ENCODE peak calls at places on chromosome 13, in nine cellular contexts. One of them, this sample, is unnamed.

GRCh38 chr13:68304287-68304893 is 1074.3 kb upstream of the PCDH9 start:
- DNase-seq in HFF-Myc: no peak
- DNase-seq in astrocyte of the cerebellum: peak
- DNase-seq in pancreas: no peak
- DNase-seq in progenitor cell of endocrine pancreas: no peak
- DNase-seq in adrenal gland: no peak
- DNase-seq in HFFc6: no peak
- DNase-seq in osteoblast: no peak
- DNase-seq in CD8-positive, alpha-beta T cell: no peak
- DNase-seq in this sample: peak

GRCh38 chr13:109175666-109176065 is 546.3 kb downstream of the MYO16 start:
- DNase-seq in HFF-Myc: no peak
- DNase-seq in astrocyte of the cerebellum: no peak
- DNase-seq in pancreas: no peak
- DNase-seq in progenitor cell of endocrine pancreas: no peak
- DNase-seq in adrenal gland: no peak
- DNase-seq in HFFc6: no peak
- DNase-seq in osteoblast: no peak
- DNase-seq in CD8-positive, alpha-beta T cell: no peak
- DNase-seq in this sample: no peak

GRCh38 chr13:99361197-99361596 is 54.0 kb upstream of the GPR183 start:
- DNase-seq in HFF-Myc: no peak
- DNase-seq in astrocyte of the cerebellum: no peak
- DNase-seq in pancreas: no peak
- DNase-seq in progenitor cell of endocrine pancreas: no peak
- DNase-seq in adrenal gland: no peak
- DNase-seq in HFFc6: no peak
- DNase-seq in osteoblast: no peak
- DNase-seq in CD8-positive, alpha-beta T cell: no peak
- DNase-seq in this sample: no peak

GRCh38 chr13:93847162-93847561 is 620.6 kb downstream of the GPC6 start:
- DNase-seq in HFF-Myc: peak
- DNase-seq in astrocyte of the cerebellum: peak
- DNase-seq in pancreas: no peak
- DNase-seq in progenitor cell of endocrine pancreas: no peak
- DNase-seq in adrenal gland: no peak
- DNase-seq in HFFc6: peak
- DNase-seq in osteoblast: peak
- DNase-seq in CD8-positive, alpha-beta T cell: no peak
- DNase-seq in this sample: no peak

GRCh38 chr13:39407138-39407537 is 195.9 kb downstream of the LHFPL6 start:
- DNase-seq in HFF-Myc: no peak
- DNase-seq in astrocyte of the cerebellum: no peak
- DNase-seq in pancreas: no peak
- DNase-seq in progenitor cell of endocrine pancreas: no peak
- DNase-seq in adrenal gland: no peak
- DNase-seq in HFFc6: no peak
- DNase-seq in osteoblast: no peak
- DNase-seq in CD8-positive, alpha-beta T cell: no peak
- DNase-seq in this sample: no peak

GRCh38 chr13:30895773-30896172 is 10.3 kb upstream of the MEDAG start:
- DNase-seq in HFF-Myc: no peak
- DNase-seq in astrocyte of the cerebellum: no peak
- DNase-seq in pancreas: no peak
- DNase-seq in progenitor cell of endocrine pancreas: no peak
- DNase-seq in adrenal gland: no peak
- DNase-seq in HFFc6: peak
- DNase-seq in osteoblast: no peak
- DNase-seq in CD8-positive, alpha-beta T cell: no peak
- DNase-seq in this sample: no peak

GRCh38 chr13:89574077-89574476 is 1773.4 kb upstream of the MIR17HG start:
- DNase-seq in HFF-Myc: no peak
- DNase-seq in astrocyte of the cerebellum: no peak
- DNase-seq in pancreas: no peak
- DNase-seq in progenitor cell of endocrine pancreas: no peak
- DNase-seq in adrenal gland: no peak
- DNase-seq in HFFc6: no peak
- DNase-seq in osteoblast: no peak
- DNase-seq in CD8-positive, alpha-beta T cell: no peak
- DNase-seq in this sample: no peak

GRCh38 chr13:62483774-62484173 is 1068.1 kb upstream of the PCDH20 start:
- DNase-seq in HFF-Myc: no peak
- DNase-seq in astrocyte of the cerebellum: no peak
- DNase-seq in pancreas: no peak
- DNase-seq in progenitor cell of endocrine pancreas: no peak
- DNase-seq in adrenal gland: no peak
- DNase-seq in HFFc6: no peak
- DNase-seq in osteoblast: no peak
- DNase-seq in CD8-positive, alpha-beta T cell: no peak
- DNase-seq in this sample: no peak

GRCh38 chr13:48161530-48162179 is 66.8 kb upstream of the MED4 start:
- DNase-seq in HFF-Myc: no peak
- DNase-seq in astrocyte of the cerebellum: no peak
- DNase-seq in pancreas: peak
- DNase-seq in progenitor cell of endocrine pancreas: no peak
- DNase-seq in adrenal gland: peak
- DNase-seq in HFFc6: no peak
- DNase-seq in osteoblast: no peak
- DNase-seq in CD8-positive, alpha-beta T cell: no peak
- DNase-seq in this sample: no peak

GRCh38 chr13:50334944-50335343 is 319.7 kb downstream of the KCNRG start:
- DNase-seq in HFF-Myc: no peak
- DNase-seq in astrocyte of the cerebellum: no peak
- DNase-seq in pancreas: no peak
- DNase-seq in progenitor cell of endocrine pancreas: no peak
- DNase-seq in adrenal gland: no peak
- DNase-seq in HFFc6: no peak
- DNase-seq in osteoblast: peak
- DNase-seq in CD8-positive, alpha-beta T cell: no peak
- DNase-seq in this sample: no peak

GRCh38 chr13:94550030-94550738 is 45.8 kb downstream of the TGDS start:
- DNase-seq in HFF-Myc: peak
- DNase-seq in astrocyte of the cerebellum: peak
- DNase-seq in pancreas: no peak
- DNase-seq in progenitor cell of endocrine pancreas: no peak
- DNase-seq in adrenal gland: peak
- DNase-seq in HFFc6: peak
- DNase-seq in osteoblast: no peak
- DNase-seq in CD8-positive, alpha-beta T cell: no peak
- DNase-seq in this sample: no peak

GRCh38 chr13:108919036-108919907 is 289.9 kb downstream of the MYO16 start:
- DNase-seq in HFF-Myc: no peak
- DNase-seq in astrocyte of the cerebellum: no peak
- DNase-seq in pancreas: no peak
- DNase-seq in progenitor cell of endocrine pancreas: no peak
- DNase-seq in adrenal gland: peak
- DNase-seq in HFFc6: no peak
- DNase-seq in osteoblast: peak
- DNase-seq in CD8-positive, alpha-beta T cell: no peak
- DNase-seq in this sample: no peak

GRCh38 chr13:87302034-87302433 is 369.1 kb upstream of the SLITRK5 start:
- DNase-seq in HFF-Myc: no peak
- DNase-seq in astrocyte of the cerebellum: no peak
- DNase-seq in pancreas: no peak
- DNase-seq in progenitor cell of endocrine pancreas: no peak
- DNase-seq in adrenal gland: no peak
- DNase-seq in HFFc6: no peak
- DNase-seq in osteoblast: no peak
- DNase-seq in CD8-positive, alpha-beta T cell: no peak
- DNase-seq in this sample: no peak

GRCh38 chr13:20609145-20609544 is 42.2 kb downstream of the IFT88 start:
- DNase-seq in HFF-Myc: no peak
- DNase-seq in astrocyte of the cerebellum: peak
- DNase-seq in pancreas: no peak
- DNase-seq in progenitor cell of endocrine pancreas: no peak
- DNase-seq in adrenal gland: no peak
- DNase-seq in HFFc6: peak
- DNase-seq in osteoblast: peak
- DNase-seq in CD8-positive, alpha-beta T cell: no peak
- DNase-seq in this sample: no peak

GRCh38 chr13:33194820-33195692 is 90.5 kb downstream of the STARD13 start:
- DNase-seq in HFF-Myc: peak
- DNase-seq in astrocyte of the cerebellum: peak
- DNase-seq in pancreas: peak
- DNase-seq in progenitor cell of endocrine pancreas: no peak
- DNase-seq in adrenal gland: peak
- DNase-seq in HFFc6: peak
- DNase-seq in osteoblast: no peak
- DNase-seq in CD8-positive, alpha-beta T cell: no peak
- DNase-seq in this sample: no peak

GRCh38 chr13:75416327-75417005 is 65.5 kb downstream of the TBC1D4 start:
- DNase-seq in HFF-Myc: no peak
- DNase-seq in astrocyte of the cerebellum: no peak
- DNase-seq in pancreas: no peak
- DNase-seq in progenitor cell of endocrine pancreas: no peak
- DNase-seq in adrenal gland: no peak
- DNase-seq in HFFc6: no peak
- DNase-seq in osteoblast: no peak
- DNase-seq in CD8-positive, alpha-beta T cell: no peak
- DNase-seq in this sample: no peak

GRCh38 chr13:33015791-33016323 is 366 bp upstream of the KL start:
- DNase-seq in HFF-Myc: no peak
- DNase-seq in astrocyte of the cerebellum: no peak
- DNase-seq in pancreas: no peak
- DNase-seq in progenitor cell of endocrine pancreas: no peak
- DNase-seq in adrenal gland: no peak
- DNase-seq in HFFc6: no peak
- DNase-seq in osteoblast: no peak
- DNase-seq in CD8-positive, alpha-beta T cell: no peak
- DNase-seq in this sample: peak

GRCh38 chr13:66574606-66575005 is 655.5 kb downstream of the PCDH9 start:
- DNase-seq in HFF-Myc: no peak
- DNase-seq in astrocyte of the cerebellum: no peak
- DNase-seq in pancreas: no peak
- DNase-seq in progenitor cell of endocrine pancreas: no peak
- DNase-seq in adrenal gland: peak
- DNase-seq in HFFc6: peak
- DNase-seq in osteoblast: no peak
- DNase-seq in CD8-positive, alpha-beta T cell: no peak
- DNase-seq in this sample: no peak

GRCh38 chr13:37627428-37627827 is 28.9 kb upstream of the POSTN start:
- DNase-seq in HFF-Myc: no peak
- DNase-seq in astrocyte of the cerebellum: no peak
- DNase-seq in pancreas: no peak
- DNase-seq in progenitor cell of endocrine pancreas: no peak
- DNase-seq in adrenal gland: no peak
- DNase-seq in HFFc6: no peak
- DNase-seq in osteoblast: no peak
- DNase-seq in CD8-positive, alpha-beta T cell: no peak
- DNase-seq in this sample: no peak

GRCh38 chr13:80040977-80041310 is 300.0 kb downstream of the SPRY2 start:
- DNase-seq in HFF-Myc: no peak
- DNase-seq in astrocyte of the cerebellum: no peak
- DNase-seq in pancreas: no peak
- DNase-seq in progenitor cell of endocrine pancreas: no peak
- DNase-seq in adrenal gland: no peak
- DNase-seq in HFFc6: no peak
- DNase-seq in osteoblast: no peak
- DNase-seq in CD8-positive, alpha-beta T cell: no peak
- DNase-seq in this sample: no peak

GRCh38 chr13:50889317-50889716 is 20.3 kb upstream of the RNASEH2B start:
- DNase-seq in HFF-Myc: no peak
- DNase-seq in astrocyte of the cerebellum: no peak
- DNase-seq in pancreas: no peak
- DNase-seq in progenitor cell of endocrine pancreas: no peak
- DNase-seq in adrenal gland: no peak
- DNase-seq in HFFc6: no peak
- DNase-seq in osteoblast: no peak
- DNase-seq in CD8-positive, alpha-beta T cell: no peak
- DNase-seq in this sample: no peak

GRCh38 chr13:33281951-33282595 is 3.5 kb downstream of the STARD13 start:
- DNase-seq in HFF-Myc: no peak
- DNase-seq in astrocyte of the cerebellum: no peak
- DNase-seq in pancreas: no peak
- DNase-seq in progenitor cell of endocrine pancreas: no peak
- DNase-seq in adrenal gland: no peak
- DNase-seq in HFFc6: peak
- DNase-seq in osteoblast: no peak
- DNase-seq in CD8-positive, alpha-beta T cell: no peak
- DNase-seq in this sample: no peak

GRCh38 chr13:84894749-84895148 is 904.5 kb downstream of the SLITRK6 start:
- DNase-seq in HFF-Myc: no peak
- DNase-seq in astrocyte of the cerebellum: no peak
- DNase-seq in pancreas: no peak
- DNase-seq in progenitor cell of endocrine pancreas: no peak
- DNase-seq in adrenal gland: no peak
- DNase-seq in HFFc6: no peak
- DNase-seq in osteoblast: no peak
- DNase-seq in CD8-positive, alpha-beta T cell: no peak
- DNase-seq in this sample: no peak
- TF ChIP-seq CTCF in HFF-Myc: no peak
- TF ChIP-seq CTCF in astrocyte of the cerebellum: no peak
- TF ChIP-seq CTCF in pancreas: no peak
- TF ChIP-seq CTCF in progenitor cell of endocrine pancreas: no peak
- TF ChIP-seq CTCF in adrenal gland: no peak
- TF ChIP-seq CTCF in HFFc6: peak
- TF ChIP-seq CTCF in osteoblast: no peak
- TF ChIP-seq CTCF in CD8-positive, alpha-beta T cell: no peak
- TF ChIP-seq CTCF in this sample: no peak

DNA sequence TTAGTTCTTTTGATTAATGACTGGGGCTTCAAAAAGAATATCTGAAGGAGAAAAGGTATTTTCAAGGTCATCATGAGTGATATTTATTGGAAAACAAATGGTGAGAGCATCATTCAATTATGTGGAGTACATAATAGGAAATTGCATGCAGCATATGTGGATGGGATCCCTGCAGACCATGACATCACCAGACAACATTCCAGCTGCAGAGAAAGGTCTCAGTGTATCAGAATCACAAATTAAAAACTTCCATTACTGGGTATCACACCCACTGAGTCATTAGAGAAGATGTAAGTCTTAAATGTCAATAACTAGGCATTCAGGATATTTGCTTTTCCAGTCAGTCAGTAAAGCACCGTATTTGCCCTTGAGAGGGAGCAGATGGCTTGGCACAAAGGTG is 574.4 kb upstream of the SLC10A2 start:
- DNase-seq in HFF-Myc: no peak
- DNase-seq in astrocyte of the cerebellum: no peak
- DNase-seq in pancreas: no peak
- DNase-seq in progenitor cell of endocrine pancreas: no peak
- DNase-seq in adrenal gland: no peak
- DNase-seq in HFFc6: no peak
- DNase-seq in osteoblast: no peak
- DNase-seq in CD8-positive, alpha-beta T cell: no peak
- DNase-seq in this sample: no peak
- TF ChIP-seq CTCF in HFF-Myc: no peak
- TF ChIP-seq CTCF in astrocyte of the cerebellum: no peak
- TF ChIP-seq CTCF in pancreas: no peak
- TF ChIP-seq CTCF in progenitor cell of endocrine pancreas: no peak
- TF ChIP-seq CTCF in adrenal gland: no peak
- TF ChIP-seq CTCF in HFFc6: no peak
- TF ChIP-seq CTCF in osteoblast: no peak
- TF ChIP-seq CTCF in CD8-positive, alpha-beta T cell: no peak
- TF ChIP-seq CTCF in this sample: no peak

GRCh38 chr13:113929628-113930615 is 44.0 kb downstream of the C13orf46 start:
- DNase-seq in HFF-Myc: no peak
- DNase-seq in astrocyte of the cerebellum: no peak
- DNase-seq in pancreas: peak
- DNase-seq in progenitor cell of endocrine pancreas: no peak
- DNase-seq in adrenal gland: peak
- DNase-seq in HFFc6: no peak
- DNase-seq in osteoblast: peak
- DNase-seq in CD8-positive, alpha-beta T cell: no peak
- DNase-seq in this sample: no peak
- TF ChIP-seq CTCF in HFF-Myc: no peak
- TF ChIP-seq CTCF in astrocyte of the cerebellum: no peak
- TF ChIP-seq CTCF in pancreas: no peak
- TF ChIP-seq CTCF in progenitor cell of endocrine pancreas: no peak
- TF ChIP-seq CTCF in adrenal gland: no peak
- TF ChIP-seq CTCF in HFFc6: peak
- TF ChIP-seq CTCF in osteoblast: no peak
- TF ChIP-seq CTCF in CD8-positive, alpha-beta T cell: no peak
- TF ChIP-seq CTCF in this sample: no peak

GRCh38 chr13:36251012-36251411 is 36.7 kb upstream of the SOHLH2 start:
- DNase-seq in HFF-Myc: no peak
- DNase-seq in astrocyte of the cerebellum: no peak
- DNase-seq in pancreas: no peak
- DNase-seq in progenitor cell of endocrine pancreas: no peak
- DNase-seq in adrenal gland: no peak
- DNase-seq in HFFc6: no peak
- DNase-seq in osteoblast: no peak
- DNase-seq in CD8-positive, alpha-beta T cell: no peak
- DNase-seq in this sample: no peak
- TF ChIP-seq CTCF in HFF-Myc: no peak
- TF ChIP-seq CTCF in astrocyte of the cerebellum: no peak
- TF ChIP-seq CTCF in pancreas: no peak
- TF ChIP-seq CTCF in progenitor cell of endocrine pancreas: no peak
- TF ChIP-seq CTCF in adrenal gland: no peak
- TF ChIP-seq CTCF in HFFc6: no peak
- TF ChIP-seq CTCF in osteoblast: no peak
- TF ChIP-seq CTCF in CD8-positive, alpha-beta T cell: no peak
- TF ChIP-seq CTCF in this sample: no peak